ENCODE peak calls at places on chromosome 20, in nine cellular contexts. A is D341Med, G is BJ, O is hepatocyte, K is SHP77, H is Calu3, C is GM04504, E is GM19239, M is sciatic nerve. J is an unnamed sample.

GRCh38 chr20:48460681-48461080 is 367.1 kb downstream of the PREX1 start:
- DNase-seq in A (no peak), G (no peak), O (no peak), K (no peak), H (no peak), C (no peak), E (no peak), M (no peak), J (no peak)

GRCh38 chr20:36498386-36499179 is 42.7 kb upstream of the MYL9 start:
- DNase-seq in A (no peak), G (no peak), O (no peak), K (no peak), H (no peak), C (no peak), E (no peak), M (no peak), J (no peak)

GRCh38 chr20:56433880-56434255 is 21.8 kb downstream of the CASS4 start:
- DNase-seq in A (no peak), G (peak), O (no peak), K (no peak), H (no peak), C (peak), E (no peak), M (no peak), J (no peak)

GRCh38 chr20:47535088-47535487 is 33.4 kb downstream of the NCOA3 start:
- DNase-seq in A (no peak), G (no peak), O (no peak), K (no peak), H (no peak), C (no peak), E (no peak), M (no peak), J (no peak)

GRCh38 chr20:59032713-59033059 is 551 bp upstream of the ATP5F1E start:
- DNase-seq in A (peak), G (no peak), O (peak), K (peak), H (no peak), C (no peak), E (no peak), M (no peak), J (no peak)

GRCh38 chr20:6780414-6780813 is 12.9 kb downstream of the BMP2 start:
- DNase-seq in A (peak), G (no peak), O (no peak), K (no peak), H (no peak), C (no peak), E (no peak), M (no peak), J (no peak)

GRCh38 chr20:1118004-1118335 is 432 bp upstream of the PSMF1 start:
- DNase-seq in A (no peak), G (no peak), O (no peak), K (no peak), H (no peak), C (no peak), E (no peak), M (no peak), J (no peak)

GRCh38 chr20:62898970-62899632 is 27.2 kb downstream of the DIDO1 start:
- DNase-seq in A (peak), G (no peak), O (no peak), K (no peak), H (no peak), C (no peak), E (peak), M (no peak), J (no peak)

GRCh38 chr20:63253065-63253437 is 1.2 kb downstream of the NKAIN4 start:
- DNase-seq in A (no peak), G (no peak), O (no peak), K (no peak), H (no peak), C (no peak), E (no peak), M (no peak), J (no peak)

GRCh38 chr20:16501236-16501635 is 72.0 kb downstream of the KIF16B start:
- DNase-seq in A (no peak), G (no peak), O (no peak), K (no peak), H (no peak), C (no peak), E (no peak), M (no peak), J (no peak)

J was measured in activated T-helper 9 cell treated with anti-CD3 and anti-CD28 coated beads, Interleukin-2, amount 50 U/mL, for 16 hours.